ENCODE peak calls at places on chromosomes 4 and X, in seven cellular contexts. L is mammary epithelial cell; R is T-helper 2 cell; J is AG10803; W is activated CD4-positive, alpha-beta T cell treated with anti-CD3 and anti-CD28 coated beads, Interleukin-2, amount 10 ng/mL, durations not matched to agents 7 days and 5 days; Q is B cell; K is mesenchymal stem cell. S is an unnamed sample.

GRCh38 chr4:99117876-99118693 is 26.0 kb downstream of the ADH4 start:
- DNase-seq in L (no peak), R (no peak), J (peak; percentile 38), W (no peak), Q (peak; percentile 1), K (peak; percentile 15), S (peak; percentile 6)

GRCh38 chrX:95841863-95842262 is 842.8 kb upstream of the DIAPH2 start:
- DNase-seq in L (no peak), R (no peak), J (no peak), W (no peak), Q (no peak), K (no peak), S (no peak)

GRCh38 chrX:97446298-97446882 is 562.7 kb downstream of the RPA4 start:
- DNase-seq in L (no peak), R (no peak), J (peak; percentile 0), W (no peak), Q (no peak), K (no peak), S (peak; percentile 3)

GRCh38 chr4:31807036-31807435 is 1086.9 kb downstream of the PCDH7 start:
- DNase-seq in L (no peak), R (no peak), J (no peak), W (no peak), Q (no peak), K (no peak), S (no peak)

GRCh38 chrX:147173586-147173985 is 359.0 kb upstream of the CXorf51A start:
- DNase-seq in L (no peak), R (no peak), J (no peak), W (no peak), Q (no peak), K (no peak), S (no peak)

GRCh38 chr4:3227878-3228675 is 20.9 kb upstream of the MSANTD1 start:
- DNase-seq in L (no peak), R (no peak), J (no peak), W (no peak), Q (no peak), K (no peak), S (no peak)

GRCh38 chrX:124098089-124098488 is 136.6 kb downstream of the STAG2 start:
- DNase-seq in L (peak; percentile 8), R (no peak), J (peak; percentile 47), W (peak; percentile 27), Q (peak; percentile 17), K (peak; percentile 36), S (peak; percentile 34)

GRCh38 chr4:77197361-77197760 is 40.4 kb downstream of the CCNG2 start:
- DNase-seq in L (no peak), R (no peak), J (no peak), W (no peak), Q (no peak), K (no peak), S (no peak)

GRCh38 chrX:16743604-16744325 is 24.4 kb downstream of the SYAP1 start:
- DNase-seq in L (peak; percentile 90), R (no peak), J (peak; percentile 62), W (no peak), Q (no peak), K (peak; percentile 55), S (peak; percentile 76)

GRCh38 chr4:123346330-123346940 is 50.2 kb upstream of the SPRY1 start:
- DNase-seq in L (no peak), R (no peak), J (no peak), W (no peak), Q (no peak), K (no peak), S (no peak)